ENCODE peak calls at places on chromosomes 5 and 9, in four cellular contexts. One of them, this sample, is unnamed.

GRCh38 chr5:37900692-37901091 is 60.9 kb upstream of the GDNF start:
- DNase-seq in tibial nerve: peak
- DNase-seq in adrenal gland: peak
- DNase-seq in substantia nigra: no peak
- DNase-seq in this sample: no peak

GRCh38 chr9:19185191-19185590 is 45.3 kb upstream of the DENND4C start:
- DNase-seq in substantia nigra: no peak
- DNase-seq in tibial nerve: no peak
- DNase-seq in adrenal gland: no peak
- DNase-seq in this sample: no peak

GRCh38 chr5:134236208-134236761 is 10.4 kb upstream of the PPP2CA start:
- DNase-seq in tibial nerve: no peak
- DNase-seq in adrenal gland: no peak
- DNase-seq in substantia nigra: no peak
- DNase-seq in this sample: no peak

GRCh38 chr9:20356392-20357206 is 265.7 kb downstream of the MLLT3 start:
- DNase-seq in tibial nerve: peak
- DNase-seq in adrenal gland: peak
- DNase-seq in substantia nigra: peak
- DNase-seq in this sample: peak

GRCh38 chr5:89346573-89346972 is 463.6 kb upstream of the MEF2C start:
- DNase-seq in adrenal gland: no peak
- DNase-seq in tibial nerve: no peak
- DNase-seq in substantia nigra: no peak
- DNase-seq in this sample: no peak

GRCh38 chr5:139776856-139777255 is 18.8 kb upstream of the PSD2 start:
- DNase-seq in adrenal gland: no peak
- DNase-seq in tibial nerve: no peak
- DNase-seq in substantia nigra: no peak
- DNase-seq in this sample: no peak

GRCh38 chr5:90940227-90940995 is 381.8 kb downstream of the ADGRV1 start:
- DNase-seq in tibial nerve: no peak
- DNase-seq in adrenal gland: peak
- DNase-seq in substantia nigra: no peak
- DNase-seq in this sample: no peak

GRCh38 chr5:2557435-2557834 is 194.0 kb downstream of the IRX2 start:
- DNase-seq in adrenal gland: no peak
- DNase-seq in substantia nigra: no peak
- DNase-seq in tibial nerve: no peak
- DNase-seq in this sample: no peak

GRCh38 chr9:133101356-133102189 is 19.5 kb downstream of the RALGDS start:
- DNase-seq in adrenal gland: no peak
- DNase-seq in substantia nigra: no peak
- DNase-seq in tibial nerve: no peak
- DNase-seq in this sample: no peak

GRCh38 chr5:132812949-132813598 is at the start of gene SOWAHA:
- DNase-seq in adrenal gland: no peak
- DNase-seq in tibial nerve: no peak
- DNase-seq in substantia nigra: peak
- DNase-seq in this sample: peak

GRCh38 chr5:164357405-164358033 is 852.1 kb downstream of the MAT2B start:
- DNase-seq in tibial nerve: no peak
- DNase-seq in adrenal gland: no peak
- DNase-seq in substantia nigra: no peak
- DNase-seq in this sample: no peak

GRCh38 chr9:107034831-107035230 is 171.9 kb downstream of the ZNF462 start:
- DNase-seq in substantia nigra: no peak
- DNase-seq in adrenal gland: no peak
- DNase-seq in tibial nerve: no peak
- DNase-seq in this sample: no peak

GRCh38 chr9:114339130-114339908 is 9.7 kb downstream of the ORM2 start:
- DNase-seq in tibial nerve: no peak
- DNase-seq in adrenal gland: peak
- DNase-seq in substantia nigra: no peak
- DNase-seq in this sample: peak

GRCh38 chr5:15501057-15501791 is 1.2 kb downstream of the FBXL7 start:
- DNase-seq in adrenal gland: peak
- DNase-seq in tibial nerve: peak
- DNase-seq in substantia nigra: peak
- DNase-seq in this sample: peak

GRCh38 chr5:116764941-116765340 is 190.3 kb upstream of the SEMA6A start:
- DNase-seq in adrenal gland: no peak
- DNase-seq in substantia nigra: no peak
- DNase-seq in tibial nerve: no peak
- DNase-seq in this sample: no peak

GRCh38 chr5:1278656-1279442 is 16.0 kb downstream of the TERT start:
- DNase-seq in substantia nigra: no peak
- DNase-seq in tibial nerve: no peak
- DNase-seq in adrenal gland: no peak
- DNase-seq in this sample: no peak

GRCh38 chr9:91320299-91320698 is 41.4 kb downstream of the AUH start:
- DNase-seq in tibial nerve: no peak
- DNase-seq in substantia nigra: no peak
- DNase-seq in adrenal gland: no peak
- DNase-seq in this sample: no peak

GRCh38 chr9:85155380-85155779 is 485.9 kb downstream of the NTRK2 start:
- DNase-seq in substantia nigra: no peak
- DNase-seq in adrenal gland: no peak
- DNase-seq in tibial nerve: no peak
- DNase-seq in this sample: no peak

GRCh38 chr5:149584106-149584505 is 2.8 kb downstream of the ARHGEF37 start:
- DNase-seq in adrenal gland: no peak
- DNase-seq in tibial nerve: no peak
- DNase-seq in substantia nigra: no peak
- DNase-seq in this sample: no peak

GRCh38 chr9:673966-674526 is 167.5 kb upstream of the DMRT1 start:
- DNase-seq in tibial nerve: no peak
- DNase-seq in substantia nigra: peak
- DNase-seq in adrenal gland: no peak
- DNase-seq in this sample: no peak

GRCh38 chr5:62206150-62206829 is 99.7 kb upstream of the KIF2A start:
- DNase-seq in tibial nerve: no peak
- DNase-seq in substantia nigra: no peak
- DNase-seq in adrenal gland: no peak
- DNase-seq in this sample: no peak

GRCh38 chr5:92956886-92957285 is 624.1 kb downstream of the NR2F1-AS1 start:
- DNase-seq in adrenal gland: no peak
- DNase-seq in tibial nerve: no peak
- DNase-seq in substantia nigra: no peak
- DNase-seq in this sample: no peak

GRCh38 chr9:114385412-114386181 is 2.2 kb downstream of the AKNA start:
- DNase-seq in adrenal gland: peak
- DNase-seq in substantia nigra: peak
- DNase-seq in tibial nerve: peak
- DNase-seq in this sample: peak

GRCh38 chr9:3161912-3162311 is 318.0 kb upstream of the PUM3 start:
- DNase-seq in adrenal gland: no peak
- DNase-seq in substantia nigra: no peak
- DNase-seq in tibial nerve: no peak
- DNase-seq in this sample: no peak

GRCh38 chr5:56050566-56051292 is 56.0 kb upstream of the IL6ST start:
- DNase-seq in adrenal gland: no peak
- DNase-seq in tibial nerve: no peak
- DNase-seq in substantia nigra: no peak
- DNase-seq in this sample: no peak

GRCh38 chr9:110994771-110995241 is 43.5 kb downstream of the LPAR1 start:
- DNase-seq in substantia nigra: no peak
- DNase-seq in tibial nerve: no peak
- DNase-seq in adrenal gland: no peak
- DNase-seq in this sample: no peak

GRCh38 chr9:132351404-132352050 is 3.3 kb downstream of the SETX start:
- DNase-seq in tibial nerve: no peak
- DNase-seq in substantia nigra: no peak
- DNase-seq in adrenal gland: no peak
- DNase-seq in this sample: no peak

GRCh38 chr9:36092509-36093215 is 43.9 kb upstream of the GLIPR2 start:
- DNase-seq in adrenal gland: peak
- DNase-seq in tibial nerve: no peak
- DNase-seq in substantia nigra: no peak
- DNase-seq in this sample: no peak

GRCh38 chr5:98108497-98108896 is 665.0 kb upstream of the RGMB start:
- DNase-seq in substantia nigra: no peak
- DNase-seq in tibial nerve: no peak
- DNase-seq in adrenal gland: no peak
- DNase-seq in this sample: no peak

GRCh38 chr5:34022131-34022705 is 14.4 kb upstream of the AMACR start:
- DNase-seq in adrenal gland: no peak
- DNase-seq in tibial nerve: no peak
- DNase-seq in substantia nigra: no peak
- DNase-seq in this sample: no peak

DNA sequence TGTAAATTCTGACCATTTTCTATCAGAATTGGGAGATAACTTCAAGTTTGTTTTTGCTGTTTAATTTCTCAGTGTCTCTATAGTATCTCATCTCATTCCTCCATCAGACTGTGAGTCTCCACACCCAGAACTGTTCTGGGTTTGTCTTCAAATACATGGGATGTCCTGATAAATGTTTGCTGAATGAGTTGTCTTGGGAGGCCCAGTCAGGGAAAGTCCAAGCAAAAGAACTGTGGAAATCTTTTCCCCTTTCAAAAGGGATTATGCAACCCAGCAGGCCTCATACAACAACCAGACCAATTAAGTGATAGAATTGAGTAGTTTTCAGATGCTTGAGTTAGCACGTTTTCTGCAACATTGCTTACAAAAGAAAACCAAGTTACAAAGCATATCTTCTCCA is 324.4 kb downstream of the BRINP1 start:
- DNase-seq in adrenal gland: no peak
- DNase-seq in tibial nerve: no peak
- DNase-seq in substantia nigra: no peak
- DNase-seq in this sample: no peak
- H3K27ac ChIP-seq in adrenal gland: no peak
- H3K27ac ChIP-seq in tibial nerve: no peak
- H3K27ac ChIP-seq in substantia nigra: no peak
- H3K27ac ChIP-seq in this sample: no peak

GRCh38 chr9:113257863-113258262 is 17.5 kb downstream of the CDC26 start:
- DNase-seq in tibial nerve: no peak
- DNase-seq in substantia nigra: no peak
- DNase-seq in adrenal gland: no peak
- DNase-seq in this sample: no peak

GRCh38 chr9:113254991-113255390 is 20.4 kb downstream of the CDC26 start:
- DNase-seq in substantia nigra: no peak
- DNase-seq in adrenal gland: no peak
- DNase-seq in tibial nerve: no peak
- DNase-seq in this sample: no peak

GRCh38 chr9:113250807-113251206 is 24.6 kb downstream of the CDC26 start:
- DNase-seq in substantia nigra: no peak
- DNase-seq in tibial nerve: no peak
- DNase-seq in adrenal gland: no peak
- DNase-seq in this sample: no peak

GRCh38 chr9:113258282-113258681 is 17.1 kb downstream of the CDC26 start:
- DNase-seq in substantia nigra: no peak
- DNase-seq in tibial nerve: no peak
- DNase-seq in adrenal gland: no peak
- DNase-seq in this sample: no peak

DNA sequence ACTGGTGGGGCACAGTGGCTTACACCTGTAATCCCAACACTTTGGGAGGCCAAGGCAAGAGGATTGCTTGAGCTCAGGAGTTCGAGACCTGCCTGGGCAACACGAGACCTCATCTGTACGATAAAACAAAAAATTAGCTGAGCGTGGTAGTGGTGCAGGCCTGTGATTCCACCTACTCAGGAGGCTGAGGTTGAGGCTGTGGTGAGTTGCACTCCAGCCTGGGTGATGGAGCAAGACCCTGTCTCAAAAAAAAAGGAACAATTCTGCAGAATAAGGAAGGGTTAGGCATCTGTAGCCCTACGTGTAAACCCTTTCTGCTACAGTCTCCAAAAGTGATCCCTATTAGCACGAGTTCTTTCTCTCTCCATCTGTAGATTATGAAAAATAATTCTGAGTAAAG is 19.9 kb downstream of the CDC26 start:
- DNase-seq in substantia nigra: no peak
- DNase-seq in tibial nerve: no peak
- DNase-seq in adrenal gland: no peak
- DNase-seq in this sample: no peak
- H3K27ac ChIP-seq in substantia nigra: no peak
- H3K27ac ChIP-seq in tibial nerve: no peak
- H3K27ac ChIP-seq in adrenal gland: no peak
- H3K27ac ChIP-seq in this sample: no peak

GRCh38 chr5:144141581-144141980 is 28.9 kb downstream of the YIPF5 start:
- DNase-seq in tibial nerve: no peak
- DNase-seq in substantia nigra: no peak
- DNase-seq in adrenal gland: no peak
- DNase-seq in this sample: no peak

GRCh38 chr5:144142030-144142825 is 28.2 kb downstream of the YIPF5 start:
- DNase-seq in substantia nigra: peak
- DNase-seq in adrenal gland: no peak
- DNase-seq in tibial nerve: no peak
- DNase-seq in this sample: no peak

GRCh38 chr5:144142826-144143167 is 27.7 kb downstream of the YIPF5 start:
- DNase-seq in substantia nigra: no peak
- DNase-seq in tibial nerve: no peak
- DNase-seq in adrenal gland: no peak
- DNase-seq in this sample: no peak

GRCh38 chr5:144144956-144145751 is 25.3 kb downstream of the YIPF5 start:
- DNase-seq in adrenal gland: no peak
- DNase-seq in tibial nerve: no peak
- DNase-seq in substantia nigra: no peak
- DNase-seq in this sample: no peak

DNA sequence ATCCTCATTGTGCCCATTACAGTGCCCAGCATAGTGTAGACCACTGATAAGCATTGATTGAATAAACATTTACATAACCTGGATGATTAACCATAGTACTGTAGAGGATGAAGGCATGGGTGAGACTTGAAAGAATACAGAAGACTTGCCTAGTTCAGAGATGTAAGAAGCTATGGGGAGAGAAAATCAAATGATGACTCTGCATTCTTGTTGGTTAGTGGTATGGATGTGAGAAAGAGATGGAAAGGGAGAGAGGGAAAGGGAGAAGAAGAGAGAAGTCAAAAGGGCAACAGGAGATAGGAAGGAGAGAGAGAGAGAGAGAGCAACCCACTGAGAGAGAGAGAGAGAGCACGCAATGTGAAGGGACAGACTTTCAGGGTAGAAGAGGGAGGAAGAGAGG is 26.8 kb downstream of the YIPF5 start:
- DNase-seq in tibial nerve: no peak
- DNase-seq in adrenal gland: no peak
- DNase-seq in substantia nigra: no peak
- DNase-seq in this sample: no peak
- H3K27ac ChIP-seq in tibial nerve: no peak
- H3K27ac ChIP-seq in adrenal gland: no peak
- H3K27ac ChIP-seq in substantia nigra: no peak
- H3K27ac ChIP-seq in this sample: no peak

GRCh38 chr9:15307523-15307841 is 466 bp upstream of the TTC39B start:
- DNase-seq in tibial nerve: no peak
- DNase-seq in substantia nigra: no peak
- DNase-seq in adrenal gland: no peak
- DNase-seq in this sample: no peak

GRCh38 chr9:15304620-15305019 is 2.4 kb downstream of the TTC39B start:
- DNase-seq in substantia nigra: no peak
- DNase-seq in adrenal gland: no peak
- DNase-seq in tibial nerve: no peak
- DNase-seq in this sample: no peak

GRCh38 chr9:15306068-15306756 is 804 bp downstream of the TTC39B start:
- DNase-seq in substantia nigra: peak
- DNase-seq in adrenal gland: peak
- DNase-seq in tibial nerve: peak
- DNase-seq in this sample: peak

GRCh38 chr9:15308511-15308910 is 1.5 kb upstream of the TTC39B start:
- DNase-seq in adrenal gland: no peak
- DNase-seq in tibial nerve: no peak
- DNase-seq in substantia nigra: no peak
- DNase-seq in this sample: no peak

GRCh38 chr9:15306757-15307522 is at the start of gene TTC39B:
- DNase-seq in substantia nigra: peak
- DNase-seq in adrenal gland: peak
- DNase-seq in tibial nerve: peak
- DNase-seq in this sample: peak
- H3K27ac ChIP-seq in substantia nigra: peak
- H3K27ac ChIP-seq in adrenal gland: peak
- H3K27ac ChIP-seq in tibial nerve: peak
- H3K27ac ChIP-seq in this sample: peak